ENCODE peak calls at places on chromosomes 11 and 22, in eight cellular contexts. F, N, X, H, D, K, L and M are unnamed samples.

GRCh38 chr11:13119361-13119760 is 110.2 kb downstream of the RASSF10 start:
- DNase-seq in F (no peak), N (no peak), X (no peak), H (no peak), D (no peak), K (no peak), L (no peak), M (no peak)

GRCh38 chr22:35023692-35024363 is 42.1 kb upstream of the ISX start:
- DNase-seq in F (peak; percentile 50), N (peak; percentile 82), X (peak; percentile 6), H (peak; percentile 87), D (peak; percentile 82), K (peak; percentile 77), L (peak; percentile 78), M (peak; percentile 70)

GRCh38 chr11:118212781-118213565 is 11.8 kb downstream of the JAML start:
- DNase-seq in F (no peak), N (no peak), X (no peak), H (no peak), D (no peak), K (no peak), L (no peak), M (no peak)

GRCh38 chr11:83157755-83158473 is 983 bp downstream of the PCF11 start:
- DNase-seq in F (peak; percentile 64), N (no peak), X (peak; percentile 49), H (peak; percentile 65), D (peak; percentile 66), K (peak; percentile 52), L (peak; percentile 55), M (peak; percentile 70)

GRCh38 chr11:44931466-44931865 is 19.2 kb downstream of the TP53I11 start:
- DNase-seq in F (no peak), N (no peak), X (no peak), H (no peak), D (no peak), K (no peak), L (no peak), M (no peak)

GRCh38 chr11:45285931-45286632 is at the start of gene SYT13:
- DNase-seq in F (no peak), N (peak; percentile 81), X (peak; percentile 13), H (peak; percentile 85), D (peak; percentile 75), K (peak; percentile 79), L (peak; percentile 86), M (peak; percentile 85)

GRCh38 chr11:74927496-74927895 is 21.4 kb downstream of the XRRA1 start:
- DNase-seq in F (no peak), N (no peak), X (peak; percentile 40), H (no peak), D (no peak), K (no peak), L (no peak), M (no peak)

GRCh38 chr11:123755813-123756212 is 1.5 kb upstream of the OR6X1 start:
- DNase-seq in F (no peak), N (no peak), X (no peak), H (no peak), D (no peak), K (no peak), L (no peak), M (no peak)

GRCh38 chr11:99069831-99070444 is 49.2 kb downstream of the CNTN5 start:
- DNase-seq in F (no peak), N (no peak), X (peak; percentile 4), H (no peak), D (peak; percentile 51), K (no peak), L (peak; percentile 12), M (no peak)

GRCh38 chr22:44996120-44996519 is 13.7 kb downstream of the PHF21B start:
- DNase-seq in F (no peak), N (peak; percentile 75), X (no peak), H (no peak), D (no peak), K (no peak), L (no peak), M (no peak)

GRCh38 chr11:130999992-131000770 is 83.9 kb upstream of the SNX19 start:
- DNase-seq in F (no peak), N (peak; percentile 51), X (peak; percentile 96), H (no peak), D (no peak), K (no peak), L (no peak), M (no peak)

GRCh38 chr11:113994077-113994954 is 19.4 kb downstream of the HTR3A start:
- DNase-seq in F (no peak), N (no peak), X (no peak), H (no peak), D (peak; percentile 36), K (no peak), L (no peak), M (peak; percentile 41)

GRCh38 chr11:10908215-10908990 is 50.5 kb upstream of the ZBED5 start:
- DNase-seq in F (no peak), N (peak; percentile 80), X (peak; percentile 98), H (no peak), D (no peak), K (peak; percentile 61), L (no peak), M (no peak)

GRCh38 chr22:27311666-27312566 is 489.6 kb downstream of the MN1 start:
- DNase-seq in F (no peak), N (peak; percentile 83), X (peak; percentile 47), H (peak; percentile 33), D (no peak), K (no peak), L (peak; percentile 23), M (no peak)

GRCh38 chr11:76155455-76156232 is 50.7 kb downstream of the WNT11 start:
- DNase-seq in F (no peak), N (peak; percentile 53), X (no peak), H (no peak), D (no peak), K (no peak), L (no peak), M (no peak)

GRCh38 chr11:19770277-19770676 is 57.6 kb downstream of the NAV2 start:
- DNase-seq in F (no peak), N (no peak), X (no peak), H (no peak), D (no peak), K (no peak), L (no peak), M (no peak)

GRCh38 chr11:130166457-130166784 is 6.8 kb downstream of the ST14 start:
- DNase-seq in F (no peak), N (peak; percentile 98), X (peak; percentile 97), H (peak; percentile 72), D (no peak), K (no peak), L (peak; percentile 78), M (peak; percentile 64)

GRCh38 chr11:14259186-14259784 is 99.7 kb downstream of the RRAS2 start:
- DNase-seq in F (no peak), N (no peak), X (no peak), H (no peak), D (no peak), K (no peak), L (no peak), M (peak; percentile 54)

GRCh38 chr11:73124796-73125195 is 17.3 kb downstream of the FCHSD2 start:
- DNase-seq in F (no peak), N (no peak), X (no peak), H (no peak), D (no peak), K (no peak), L (no peak), M (no peak)

GRCh38 chr11:73126804-73127480 is 15.2 kb downstream of the FCHSD2 start:
- DNase-seq in F (no peak), N (no peak), X (no peak), H (no peak), D (no peak), K (no peak), L (no peak), M (no peak)

DNA sequence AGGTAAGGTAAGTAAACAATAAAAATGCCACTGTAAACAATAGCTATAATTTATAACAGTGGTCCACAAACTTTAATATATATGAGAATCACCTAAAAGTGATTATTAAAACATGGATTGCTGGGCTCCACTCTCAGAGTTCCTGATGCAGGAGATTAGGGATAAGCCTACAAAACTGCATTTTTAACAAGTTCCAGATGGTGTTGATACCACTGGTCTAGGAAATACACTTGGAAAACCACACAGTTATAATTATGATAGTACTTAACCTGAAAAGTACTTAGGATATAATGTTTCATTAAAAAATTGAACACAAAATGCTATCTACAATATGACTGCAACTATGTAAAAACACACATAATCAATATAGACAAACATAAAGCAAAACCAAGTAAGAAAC is 20.4 kb downstream of the FCHSD2 start:
- DNase-seq in F (no peak), N (no peak), X (peak; percentile 5), H (no peak), D (no peak), K (no peak), L (no peak), M (no peak)
- TF ChIP-seq CTCF in F (no peak), N (no peak), X (no peak), H (no peak), D (no peak), K (no peak), L (no peak), M (no peak)

GRCh38 chr11:47986219-47986618 is 5.9 kb downstream of the PTPRJ start:
- DNase-seq in F (no peak), N (no peak), X (no peak), H (no peak), D (no peak), K (no peak), L (no peak), M (no peak)
- H3K4me1 ChIP-seq in F (peaks cover 13% of the 10 kb centered on the region), N (peaks cover 30% of the 10 kb centered on the region), X (peaks cover 11% of the 10 kb centered on the region), H (peaks cover 35% of the 10 kb centered on the region), D (peaks cover 37% of the 10 kb centered on the region), K (peaks cover 35% of the 10 kb centered on the region), L (peaks cover 92% of the 10 kb centered on the region), M (peaks cover 68% of the 10 kb centered on the region)

DNA sequence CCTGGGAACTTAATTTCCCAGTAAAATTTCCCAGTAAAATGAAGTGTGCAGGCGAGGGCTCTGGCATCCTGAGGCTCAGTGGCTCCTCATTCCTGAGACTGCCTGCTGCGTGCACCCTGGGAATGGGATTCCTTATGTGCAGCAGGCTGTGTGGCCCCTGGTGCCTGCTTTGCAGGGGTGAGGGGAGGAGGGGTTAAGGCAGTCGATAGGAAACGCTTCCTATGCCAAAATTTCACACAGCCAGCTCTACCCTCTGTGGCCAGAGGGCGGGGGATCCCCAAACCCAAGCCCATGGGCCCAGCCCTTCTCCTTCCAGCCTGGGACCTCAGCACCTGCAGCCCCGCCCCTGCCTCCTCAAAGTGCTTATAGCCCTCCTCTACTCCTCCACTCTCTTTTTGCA is 12.1 kb upstream of the BAIAP2L2 start:
- DNase-seq in F (no peak), N (peak; percentile 81), X (no peak), H (no peak), D (no peak), K (no peak), L (no peak), M (no peak)
- TF ChIP-seq CTCF in F (no peak), N (no peak), X (no peak), H (no peak), D (no peak), K (no peak), L (no peak), M (no peak)

DNA sequence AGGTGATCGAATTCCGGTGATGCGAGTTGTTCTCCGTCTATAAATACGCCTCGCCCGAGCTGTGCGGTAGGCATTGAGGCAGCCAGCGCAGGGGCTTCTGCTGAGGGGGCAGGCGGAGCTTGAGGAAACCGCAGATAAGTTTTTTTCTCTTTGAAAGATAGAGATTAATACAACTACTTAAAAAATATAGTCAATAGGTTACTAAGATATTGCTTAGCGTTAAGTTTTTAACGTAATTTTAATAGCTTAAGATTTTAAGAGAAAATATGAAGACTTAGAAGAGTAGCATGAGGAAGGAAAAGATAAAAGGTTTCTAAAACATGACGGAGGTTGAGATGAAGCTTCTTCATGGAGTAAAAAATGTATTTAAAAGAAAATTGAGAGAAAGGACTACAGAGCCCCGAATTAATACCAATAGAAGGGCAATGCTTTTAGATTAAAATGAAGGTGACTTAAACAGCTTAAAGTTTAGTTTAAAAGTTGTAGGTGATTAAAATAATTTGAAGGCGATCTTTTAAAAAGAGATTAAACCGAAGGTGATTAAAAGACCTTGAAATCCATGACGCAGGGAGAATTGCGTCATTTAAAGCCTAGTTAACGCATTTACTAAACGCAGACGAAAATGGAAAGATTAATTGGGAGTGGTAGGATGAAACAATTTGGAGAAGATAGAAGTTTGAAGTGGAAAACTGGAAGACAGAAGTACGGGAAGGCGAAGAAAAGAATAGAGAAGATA is at the start of gene MALAT1:
- DNase-seq in F (peak; percentile 94), N (peak; percentile 21), X (peak; percentile 92), H (peak; percentile 97), D (peak; percentile 94), K (peak; percentile 94), L (peak; percentile 96), M (peak; percentile 96)
- H3K4me1 ChIP-seq in F (peaks cover 15% of the 10 kb centered on the region), N (peaks cover 33% of the 10 kb centered on the region), X (peaks cover 12% of the 10 kb centered on the region), H (no peaks in the 10 kb centered on the region), D (peaks cover 21% of the 10 kb centered on the region), K (peaks cover 24% of the 10 kb centered on the region), L (peaks cover 32% of the 10 kb centered on the region), M (peaks cover 7% of the 10 kb centered on the region)